ENCODE peak calls at places on chromosomes 7 and 10, in six cellular contexts. Q is HL-60; S is upper lobe of right lung; O is omental fat pad; H is SW480; D is stimulated activated CD8-positive, alpha-beta memory T cell treated with anti-CD3 and anti-CD28 coated beads, Interleukin-2, amount 100 ng/mL, for 1 hour. T is an unnamed sample.

GRCh38 chr7:159114981-159115380 is 29.7 kb downstream of the VIPR2 start:
- DNase-seq in Q (no peak), S (peak), O (no peak), H (no peak), D (no peak), T (no peak)

GRCh38 chr7:134599371-134599770 is 47.3 kb upstream of the BPGM start:
- DNase-seq in Q (no peak), S (no peak), O (no peak), H (no peak), D (no peak), T (no peak)

GRCh38 chr10:125064681-125065492 is 95.5 kb downstream of the CTBP2 start:
- DNase-seq in Q (peak), S (peak), O (no peak), H (peak), D (no peak), T (peak)

GRCh38 chr7:39910108-39910869 is 39.8 kb upstream of the CDK13 start:
- DNase-seq in Q (peak), S (no peak), O (no peak), H (no peak), D (no peak), T (no peak)

GRCh38 chr10:3564599-3564998 is 220.4 kb downstream of the KLF6 start:
- DNase-seq in Q (no peak), S (no peak), O (no peak), H (no peak), D (no peak), T (no peak)

GRCh38 chr7:153835104-153835503 is 217.1 kb upstream of the DPP6 start:
- DNase-seq in Q (no peak), S (no peak), O (no peak), H (peak), D (no peak), T (no peak)

GRCh38 chr7:2905027-2905426 is 60.9 kb upstream of the GNA12 start:
- DNase-seq in Q (no peak), S (no peak), O (no peak), H (no peak), D (no peak), T (no peak)

GRCh38 chr7:94618134-94618533 is 37.8 kb downstream of the SGCE start:
- DNase-seq in Q (no peak), S (no peak), O (no peak), H (no peak), D (no peak), T (no peak)

GRCh38 chr10:6333086-6333485 is 130.4 kb downstream of the PFKFB3 start:
- DNase-seq in Q (no peak), S (no peak), O (no peak), H (no peak), D (no peak), T (no peak)

GRCh38 chr7:135673360-135673706 is 11.0 kb downstream of the STMP1 start:
- DNase-seq in Q (no peak), S (no peak), O (no peak), H (no peak), D (no peak), T (no peak)

GRCh38 chr10:129631011-129631410 is 164.0 kb downstream of the MGMT start:
- DNase-seq in Q (no peak), S (no peak), O (no peak), H (no peak), D (no peak), T (no peak)

GRCh38 chr10:72379776-72380175 is 25.1 kb upstream of the DNAJB12 start:
- DNase-seq in Q (no peak), S (no peak), O (no peak), H (no peak), D (no peak), T (no peak)

GRCh38 chr7:44698046-44698580 is 50.5 kb upstream of the ZMIZ2 start:
- DNase-seq in Q (no peak), S (no peak), O (no peak), H (no peak), D (no peak), T (no peak)

GRCh38 chr7:106101726-106102125 is 10.4 kb downstream of the SYPL1 start:
- DNase-seq in Q (no peak), S (no peak), O (no peak), H (peak), D (no peak), T (no peak)

GRCh38 chr10:44974082-44974627 is 4.5 kb downstream of the DEPP1 start:
- DNase-seq in Q (no peak), S (no peak), O (no peak), H (no peak), D (no peak), T (no peak)

GRCh38 chr10:124701435-124701834 is 42.7 kb downstream of the FAM53B start:
- DNase-seq in Q (no peak), S (peak), O (peak), H (no peak), D (no peak), T (no peak)

GRCh38 chr10:43623351-43623750 is 17.1 kb downstream of the ZNF485 start:
- DNase-seq in Q (no peak), S (no peak), O (no peak), H (peak), D (no peak), T (no peak)

GRCh38 chr7:45579386-45579785 is 5.2 kb downstream of the ADCY1 start:
- DNase-seq in Q (no peak), S (no peak), O (no peak), H (no peak), D (no peak), T (no peak)

T was measured in iPS-NIHi11.